ENCODE peak calls at places on chromosomes 11 and 22, in seven cellular contexts. N is naive thymus-derived CD4-positive, alpha-beta T cell; O is adipocyte; F is esophagus squamous epithelium; P is mucosa of descending colon; A is colonic mucosa; X is aorta. E is an unnamed sample. For H3K36me3 and H3K9me3, the result is how much of the 10 kb centered on the place peaks cover.

GRCh38 chr11:107151579-107151978 is 133.3 kb upstream of the GUCY1A2 start:
- DNase-seq in N (no peak), O (no peak), F (no peak), P (no peak), A (no peak), X (no peak), E (no peak)

GRCh38 chr22:23514317-23515038 is 65.6 kb downstream of the IGLL1 start:
- DNase-seq in N (no peak), O (no peak), F (no peak), P (no peak), A (no peak), X (no peak), E (no peak)

GRCh38 chr11:111729441-111729840 is 36.7 kb downstream of the PPP2R1B start:
- DNase-seq in N (no peak), O (no peak), F (no peak), P (no peak), A (no peak), X (no peak), E (no peak)

GRCh38 chr11:43989162-43989961 is 46.9 kb downstream of the C11orf96 start:
- DNase-seq in N (no peak), O (no peak), F (no peak), P (peak), A (no peak), X (peak), E (peak)

GRCh38 chr11:78768345-78768744 is 193.7 kb upstream of the NARS2 start:
- DNase-seq in N (no peak), O (no peak), F (no peak), P (no peak), A (no peak), X (no peak), E (no peak)

GRCh38 chr11:28877366-28877765 is 769.2 kb downstream of the METTL15 start:
- DNase-seq in N (no peak), O (no peak), F (no peak), P (no peak), A (no peak), X (no peak), E (no peak)

GRCh38 chr22:24435861-24436351 is 8.5 kb downstream of the ADORA2A start:
- DNase-seq in N (no peak), O (no peak), F (no peak), P (no peak), A (no peak), X (no peak), E (peak)

GRCh38 chr22:22103078-22103593 is 120.5 kb upstream of the TOP3B start:
- DNase-seq in N (no peak), O (no peak), F (no peak), P (no peak), A (no peak), X (no peak), E (no peak)

GRCh38 chr11:72758690-72759389 is 6.6 kb upstream of the ARAP1 start:
- DNase-seq in N (no peak), O (no peak), F (no peak), P (peak), A (peak), X (no peak), E (no peak)

DNA sequence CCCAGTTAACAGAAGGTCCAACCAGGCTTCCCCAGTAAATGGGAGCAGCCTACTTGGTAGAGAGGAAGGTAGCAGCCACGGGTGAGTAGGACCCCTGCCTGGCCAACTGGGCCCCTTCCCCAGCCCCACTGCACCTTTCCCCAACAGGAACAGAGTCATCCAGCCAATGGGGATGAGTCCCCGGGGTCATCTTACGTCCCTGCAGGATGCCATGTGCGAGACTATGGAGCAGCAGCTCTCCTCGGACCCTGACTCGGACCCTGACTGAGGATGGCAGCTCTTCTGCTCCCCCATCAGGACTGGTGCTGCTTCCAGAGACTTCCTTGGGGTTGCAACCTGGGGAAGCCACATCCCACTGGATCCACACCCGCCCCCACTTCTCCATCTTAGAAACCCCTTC is 6.6 kb downstream of the RIC8A start:
- DNase-seq in N (no peak), O (no peak), F (no peak), P (no peak), A (no peak), X (no peak), E (no peak)
- H3K36me3 ChIP-seq in N (half or more), O (half or more), F (under half), P (under half), A (under half), X (under half), E (half or more)

GRCh38 chr11:101129203-101129943 is at the start of gene PGR:
- DNase-seq in N (no peak), O (no peak), F (no peak), P (peak), A (peak), X (peak), E (peak)

GRCh38 chr11:101127348-101127698 is 2.3 kb downstream of the PGR start:
- DNase-seq in N (no peak), O (peak), F (no peak), P (peak), A (no peak), X (peak), E (peak)

GRCh38 chr11:101128571-101129202 is 926 bp downstream of the PGR start:
- DNase-seq in N (no peak), O (no peak), F (no peak), P (peak), A (no peak), X (peak), E (no peak)

GRCh38 chr11:101126551-101127347 is 2.9 kb downstream of the PGR start:
- DNase-seq in N (no peak), O (peak), F (no peak), P (peak), A (no peak), X (peak), E (peak)

DNA sequence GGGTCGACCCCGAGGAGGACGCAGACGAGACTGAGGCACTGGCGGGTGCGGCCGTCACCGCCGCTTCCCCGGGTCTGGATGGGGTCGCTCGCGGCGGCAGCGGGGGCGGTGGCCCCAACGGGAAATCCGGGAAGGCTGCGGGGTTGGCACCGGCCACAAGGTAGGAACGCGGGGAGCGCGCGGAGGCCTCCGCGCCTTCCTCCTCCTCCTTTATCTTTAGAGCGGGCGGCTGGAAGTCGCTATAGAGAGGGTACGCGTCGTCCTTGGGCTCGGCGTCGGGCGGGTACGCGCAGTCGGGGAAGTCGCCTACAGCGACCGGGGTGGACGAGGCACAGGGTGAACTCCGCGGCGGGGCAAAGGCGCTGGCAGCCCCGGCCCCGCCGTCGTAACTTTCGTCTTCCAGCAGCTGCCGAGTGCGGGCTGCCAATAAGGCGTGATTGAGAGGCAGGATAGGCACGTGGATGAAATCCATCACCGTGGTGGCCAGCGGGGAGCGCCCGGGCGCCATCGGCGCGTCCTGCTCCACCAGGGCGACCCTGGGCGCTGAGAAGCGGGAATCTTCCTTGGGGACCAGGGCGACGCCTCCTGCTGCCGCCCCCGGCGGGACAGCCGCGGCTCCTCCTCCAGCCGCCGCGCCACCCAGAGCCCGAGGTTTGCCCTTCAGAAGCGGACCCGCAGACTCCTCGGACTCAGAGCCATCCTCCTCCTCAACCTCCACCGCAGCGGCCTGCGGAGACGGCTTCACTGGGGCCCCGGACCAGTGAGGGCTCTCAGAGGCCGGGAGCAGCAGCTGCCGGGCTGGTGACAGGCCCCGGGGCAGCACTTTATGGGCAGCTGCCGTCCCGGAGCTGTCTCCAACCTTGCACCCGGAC is 1.7 kb downstream of the PGR start:
- DNase-seq in N (no peak), O (peak), F (no peak), P (peak), A (peak), X (peak), E (peak)
- H3K4me3 ChIP-seq in N (no peak), O (peak), F (peak), P (peak), A (peak), X (peak), E (peak)

DNA sequence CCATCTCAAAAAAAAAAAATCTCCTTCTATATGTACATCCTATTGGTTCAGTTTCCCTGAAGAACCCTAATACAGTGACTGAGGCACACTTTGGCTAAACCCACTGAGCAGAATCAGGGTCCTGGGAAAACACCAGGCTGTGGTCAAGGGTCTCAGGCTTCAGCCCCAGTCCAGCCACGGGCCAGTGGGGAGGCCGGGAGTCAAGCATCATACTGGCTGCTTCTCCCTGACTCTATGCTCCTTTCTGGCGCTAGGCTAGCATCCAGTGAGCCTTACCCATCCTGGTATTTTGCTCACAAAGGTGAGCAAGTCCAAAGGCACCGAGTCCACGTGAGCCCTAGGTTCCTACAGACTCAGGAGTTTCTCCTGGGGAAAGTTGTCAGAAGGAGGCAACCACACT is 752.5 kb downstream of the BRD1 start:
- DNase-seq in N (no peak), O (no peak), F (no peak), P (no peak), A (no peak), X (no peak), E (no peak)
- H3K9me3 ChIP-seq in N (under half), O (under half), F (under half), P (under half), A (under half), X (under half), E (under half)

DNA sequence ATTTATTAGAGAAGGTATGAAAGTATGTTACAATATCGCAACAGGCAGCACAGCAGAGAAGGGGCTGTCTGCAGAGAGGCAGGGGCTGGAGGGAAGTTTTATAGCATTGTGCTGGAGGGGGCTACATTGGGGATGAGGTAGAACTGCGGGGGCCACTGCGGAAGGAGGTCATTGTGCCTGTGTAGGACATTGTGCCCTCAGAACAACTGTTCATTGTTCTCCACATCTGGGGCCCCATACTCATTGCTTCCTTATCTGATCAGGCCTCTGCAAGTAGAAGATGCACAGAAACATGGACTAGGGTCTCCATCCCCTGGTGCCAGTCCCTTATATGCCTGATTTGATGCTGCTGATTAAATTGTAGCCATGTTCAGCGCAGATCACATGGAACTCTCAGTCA is 12.1 kb downstream of the NADSYN1 start:
- DNase-seq in N (no peak), O (no peak), F (no peak), P (no peak), A (no peak), X (peak), E (no peak)
- H3K36me3 ChIP-seq in N (half or more), O (under half), F (under half), P (under half), A (under half), X (under half), E (under half)

GRCh38 chr11:124839972-124840621 is 25.1 kb upstream of the ROBO3 start:
- DNase-seq in N (no peak), O (no peak), F (no peak), P (no peak), A (no peak), X (no peak), E (no peak)
- H3K4me3 ChIP-seq in N (no peak), O (peak), F (no peak), P (no peak), A (no peak), X (no peak), E (no peak)